ENCODE peak calls at places on chromosomes 12 and 14, in six cellular contexts. L, Q, M, O, T and I are unnamed samples.

GRCh38 chr12:49017764-49018281 is 753 bp downstream of the PRKAG1 start:
- DNase-seq in Q (no peak), T (peak; percentile 47), O (no peak), M (no peak), L (no peak), I (peak; percentile 28)

GRCh38 chr12:103495158-103495782 is 498 bp downstream of the C12orf42 start:
- DNase-seq in M (no peak), T (peak; percentile 50), O (peak; percentile 69), L (no peak), Q (no peak), I (peak; percentile 39)

GRCh38 chr12:81022531-81022930 is 55.3 kb upstream of the ACSS3 start:
- DNase-seq in L (peak; percentile 51), T (no peak), O (no peak), Q (no peak), M (no peak), I (no peak)

GRCh38 chr12:49901986-49902385 is 1.7 kb downstream of the FAIM2 start:
- DNase-seq in O (no peak), T (no peak), L (no peak), M (no peak), Q (no peak), I (no peak)

GRCh38 chr14:104118006-104118844 is 20.2 kb upstream of the KIF26A start:
- DNase-seq in Q (peak; percentile 55), L (no peak), O (peak; percentile 51), T (no peak), M (no peak), I (peak; percentile 50)

GRCh38 chr12:53751336-53752191 is at the start of gene CISTR:
- DNase-seq in L (no peak), O (peak; percentile 78), Q (peak; percentile 63), T (peak; percentile 44), M (no peak), I (no peak)

GRCh38 chr12:98156697-98157096 is 358.7 kb upstream of the TMPO start:
- DNase-seq in L (no peak), Q (no peak), M (no peak), T (no peak), O (no peak), I (no peak)

GRCh38 chr14:94021001-94021400 is 5.1 kb upstream of the OTUB2 start:
- DNase-seq in T (no peak), M (no peak), L (no peak), O (no peak), Q (no peak), I (no peak)

GRCh38 chr12:66321433-66321832 is 19.1 kb downstream of the HELB start:
- DNase-seq in Q (no peak), O (no peak), T (no peak), L (no peak), M (no peak), I (no peak)

GRCh38 chr12:108643941-108644742 is 10.4 kb upstream of the SELPLG start:
- DNase-seq in M (no peak), T (no peak), O (peak; percentile 87), L (peak; percentile 54), Q (peak; percentile 83), I (peak; percentile 43)

GRCh38 chr14:31716208-31716607 is 155.0 kb downstream of the NUBPL start:
- DNase-seq in M (no peak), Q (no peak), T (no peak), O (no peak), L (peak; percentile 15), I (no peak)

GRCh38 chr12:22105542-22105941 is 59.5 kb downstream of the CMAS start:
- DNase-seq in L (peak; percentile 28), Q (no peak), M (no peak), O (no peak), T (no peak), I (no peak)

GRCh38 chr14:67908061-67908767 is 88.6 kb downstream of the RAD51B start:
- DNase-seq in O (no peak), M (no peak), T (no peak), Q (no peak), L (peak; percentile 8), I (no peak)

GRCh38 chr12:52618866-52619265 is 507 bp upstream of the KRT73 start:
- DNase-seq in L (no peak), M (no peak), T (no peak), O (no peak), Q (no peak), I (no peak)

GRCh38 chr12:91339106-91339505 is 156.5 kb upstream of the DCN start:
- DNase-seq in O (no peak), M (no peak), Q (no peak), T (no peak), L (no peak), I (no peak)

GRCh38 chr14:26389646-26390508 is 208.0 kb downstream of the NOVA1 start:
- DNase-seq in M (no peak), O (no peak), Q (no peak), L (peak; percentile 65), T (no peak), I (no peak)

GRCh38 chr14:101008631-101009336 is 105.3 kb upstream of the RTL1 start:
- DNase-seq in L (peak; percentile 9), O (peak; percentile 28), Q (no peak), T (no peak), M (no peak), I (no peak)

GRCh38 chr12:5710260-5710878 is 234.7 kb downstream of the ANO2 start:
- DNase-seq in L (peak; percentile 5), Q (no peak), M (no peak), O (no peak), T (no peak), I (no peak)

GRCh38 chr12:87813476-87814234 is 215.5 kb downstream of the C12orf50 start:
- DNase-seq in T (no peak), Q (no peak), O (no peak), M (no peak), L (peak; percentile 73), I (no peak)

GRCh38 chr12:43011383-43011926 is 421.9 kb upstream of the PRICKLE1 start:
- DNase-seq in M (no peak), T (no peak), Q (no peak), O (no peak), L (no peak), I (no peak)

GRCh38 chr12:96766232-96766631 is 140.8 kb upstream of the NEDD1 start:
- DNase-seq in L (no peak), T (no peak), Q (no peak), O (no peak), M (no peak), I (no peak)

GRCh38 chr12:117038023-117038680 is 61.1 kb downstream of the TESC start:
- DNase-seq in Q (no peak), T (no peak), O (peak; percentile 52), M (no peak), L (no peak), I (no peak)

GRCh38 chr12:53299101-53299453 is 418 bp upstream of the MYG1 start:
- DNase-seq in L (peak; percentile 82), Q (no peak), O (no peak), T (no peak), M (no peak), I (no peak)

GRCh38 chr12:75705749-75706719 is 194.6 kb upstream of the KRR1 start:
- DNase-seq in Q (no peak), M (no peak), O (no peak), L (peak; percentile 100), T (peak; percentile 75), I (peak; percentile 37)

GRCh38 chr12:128745772-128746689 is 77.7 kb downstream of the SLC15A4 start:
- DNase-seq in T (no peak), L (no peak), Q (no peak), O (no peak), M (no peak), I (no peak)

GRCh38 chr12:7501031-7501585 is 2.5 kb downstream of the CD163 start:
- DNase-seq in T (no peak), L (no peak), Q (no peak), O (no peak), M (no peak), I (no peak)

GRCh38 chr12:42729532-42729895 is 140.0 kb upstream of the PRICKLE1 start:
- DNase-seq in Q (no peak), O (no peak), M (no peak), L (no peak), T (no peak), I (no peak)

GRCh38 chr12:89566615-89567014 is 40.8 kb upstream of the POC1B start:
- DNase-seq in O (no peak), T (peak; percentile 4), M (no peak), Q (no peak), L (no peak), I (no peak)

GRCh38 chr14:97602438-97603117 is 805.4 kb downstream of the VRK1 start:
- DNase-seq in L (no peak), Q (no peak), O (no peak), T (no peak), M (peak; percentile 67), I (no peak)

DNA sequence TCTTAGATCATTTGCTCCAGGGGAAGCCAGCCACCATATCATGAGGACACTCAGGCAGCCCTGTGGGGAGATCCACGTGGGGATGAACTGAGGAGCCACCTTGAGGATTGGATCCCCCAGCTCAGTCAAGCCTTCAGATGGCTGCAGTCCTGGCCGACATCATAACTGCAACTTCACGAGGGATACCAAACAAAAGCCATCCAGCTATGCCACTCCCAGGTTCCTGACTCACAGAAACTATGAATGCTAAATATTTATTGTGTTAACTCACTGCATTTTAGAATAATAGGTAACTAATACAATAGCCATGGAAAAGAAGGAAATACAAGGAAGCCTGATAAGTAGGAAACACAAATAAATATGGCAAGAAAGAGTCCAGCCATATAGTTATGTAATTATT is 42.1 kb upstream of the FAM222A start:
- DNase-seq in T (no peak), O (no peak), L (no peak), Q (no peak), M (no peak), I (no peak)
- H3K27me3 ChIP-seq in T (no peaks in the 10 kb centered on the region), O (no peaks in the 10 kb centered on the region), L (no peaks in the 10 kb centered on the region), Q (no peaks in the 10 kb centered on the region), M (peaks cover 4% of the 10 kb centered on the region), I (no peaks in the 10 kb centered on the region)

GRCh38 chr14:89922549-89922907 is 32.0 kb downstream of the EFCAB11 start:
- DNase-seq in L (no peak), T (no peak), O (no peak), Q (no peak), M (no peak), I (no peak)
- H3K4me1 ChIP-seq in L (no peaks in the 10 kb centered on the region), T (no peaks in the 10 kb centered on the region), O (no peaks in the 10 kb centered on the region), Q (no peaks in the 10 kb centered on the region), M (no peaks in the 10 kb centered on the region), I (peaks cover 5% of the 10 kb centered on the region)

GRCh38 chr14:69137456-69138188 is 15.3 kb downstream of the DCAF5 start:
- DNase-seq in Q (no peak), T (no peak), M (no peak), O (no peak), L (peak; percentile 31), I (no peak)
- H3K27ac ChIP-seq in Q (no peak overlapping the region), T (peak overlapping the region; percentile 3), M (no peak overlapping the region), O (no peak overlapping the region), L (no peak overlapping the region), I (no peak overlapping the region)

GRCh38 chr12:112418596-112419268 is at the start of gene PTPN11:
- DNase-seq in Q (peak; percentile 90), M (peak; percentile 78), O (peak; percentile 95), T (peak; percentile 88), L (peak; percentile 73), I (peak; percentile 90)

GRCh38 chr12:112422531-112422930 is 3.8 kb downstream of the PTPN11 start:
- DNase-seq in M (no peak), L (peak; percentile 40), Q (no peak), T (no peak), O (no peak), I (no peak)

GRCh38 chr12:112419269-112420133 is 754 bp downstream of the PTPN11 start:
- DNase-seq in T (peak; percentile 79), Q (peak; percentile 88), L (peak; percentile 83), O (peak; percentile 87), M (peak; percentile 35), I (peak; percentile 74)

GRCh38 chr12:112421363-112421762 is 2.6 kb downstream of the PTPN11 start:
- DNase-seq in L (no peak), T (no peak), Q (no peak), O (no peak), M (no peak), I (no peak)

GRCh38 chr12:112420740-112421139 is 2.0 kb downstream of the PTPN11 start:
- DNase-seq in M (no peak), T (no peak), O (no peak), Q (no peak), L (no peak), I (no peak)
- H3K27me3 ChIP-seq in M (no peaks in the 10 kb centered on the region), T (no peaks in the 10 kb centered on the region), O (no peaks in the 10 kb centered on the region), Q (no peaks in the 10 kb centered on the region), L (no peaks in the 10 kb centered on the region), I (no peaks in the 10 kb centered on the region)